ENCODE peak calls at places on chromosomes 13 and 19, in seven cellular contexts. C is prostate gland, S is heart left ventricle, R is cardiac muscle cell, I is iPS DF 6.9, G is A673, H is mammary epithelial cell. L is an unnamed sample. For H3K4me1, the result is how much of the 10 kb centered on the place peaks cover.

GRCh38 chr13:79149210-79149609 is 256.8 kb downstream of the RBM26 start:
- DNase-seq in C (no peak), S (no peak), R (no peak), I (no peak), G (no peak), H (no peak), L (no peak)

GRCh38 chr19:283395-283794 is 7.8 kb downstream of the PLPP2 start:
- DNase-seq in C (no peak), S (no peak), R (no peak), I (no peak), G (no peak), H (no peak), L (no peak)

GRCh38 chr19:5828661-5829566 is 10.6 kb downstream of the FUT6 start:
- DNase-seq in C (no peak), S (peak), R (peak), I (no peak), G (peak), H (no peak), L (peak)

GRCh38 chr13:110015253-110015652 is 228.9 kb upstream of the IRS2 start:
- DNase-seq in C (peak), S (no peak), R (no peak), I (no peak), G (no peak), H (peak), L (no peak)

GRCh38 chr19:23974941-23975340 is 60.3 kb downstream of the ZNF726 start:
- DNase-seq in C (no peak), S (no peak), R (no peak), I (no peak), G (no peak), H (peak), L (no peak)

GRCh38 chr13:56424246-56424645 is 716.5 kb upstream of the PRR20A start:
- DNase-seq in C (no peak), S (no peak), R (no peak), I (no peak), G (no peak), H (peak), L (no peak)

GRCh38 chr13:73404581-73404980 is 345.8 kb downstream of the KLF5 start:
- DNase-seq in C (no peak), S (no peak), R (no peak), I (no peak), G (no peak), H (no peak), L (no peak)

GRCh38 chr19:53881482-53882390 is at the start of gene PRKCG:
- DNase-seq in C (no peak), S (peak), R (peak), I (no peak), G (peak), H (peak), L (peak)

GRCh38 chr19:677601-678380 is 1.6 kb downstream of the FSTL3 start:
- DNase-seq in C (no peak), S (no peak), R (no peak), I (no peak), G (no peak), H (peak), L (no peak)

GRCh38 chr19:29263305-29264080 is 50.5 kb upstream of the UQCRFS1 start:
- DNase-seq in C (no peak), S (no peak), R (peak), I (peak), G (peak), H (peak), L (peak)

GRCh38 chr13:45381196-45381595 is 37.0 kb downstream of the SLC25A30 start:
- DNase-seq in C (no peak), S (no peak), R (no peak), I (no peak), G (no peak), H (no peak), L (no peak)

GRCh38 chr19:46898731-46899130 is 37.9 kb downstream of the ARHGAP35 start:
- DNase-seq in C (no peak), S (peak), R (peak), I (no peak), G (no peak), H (peak), L (no peak)

GRCh38 chr19:35468637-35469036 is 20.6 kb downstream of the FFAR2 start:
- DNase-seq in C (peak), S (no peak), R (peak), I (peak), G (peak), H (peak), L (peak)

GRCh38 chr13:113651511-113652403 is 6.2 kb downstream of the ATP4B start:
- DNase-seq in C (no peak), S (peak), R (no peak), I (no peak), G (no peak), H (no peak), L (peak)

GRCh38 chr13:91212229-91212628 is 135.3 kb upstream of the MIR17HG start:
- DNase-seq in C (no peak), S (no peak), R (no peak), I (no peak), G (no peak), H (no peak), L (no peak)

GRCh38 chr19:32373614-32374295 is 28.3 kb downstream of the ZNF507 start:
- DNase-seq in C (peak), S (peak), R (peak), I (no peak), G (peak), H (peak), L (peak)

GRCh38 chr13:101397742-101398141 is 18.6 kb downstream of the NALCN start:
- DNase-seq in C (no peak), S (no peak), R (no peak), I (no peak), G (no peak), H (peak), L (no peak)

GRCh38 chr19:48754950-48755645 is at the start of gene FGF21:
- DNase-seq in C (no peak), S (no peak), R (no peak), I (no peak), G (no peak), H (no peak), L (no peak)

GRCh38 chr19:677201-677600 is 1.0 kb downstream of the FSTL3 start:
- DNase-seq in C (no peak), S (peak), R (no peak), I (no peak), G (peak), H (peak), L (peak)

GRCh38 chr19:42253245-42254082 is 1.5 kb downstream of the ERF start:
- DNase-seq in C (no peak), S (peak), R (peak), I (no peak), G (peak), H (peak), L (peak)

GRCh38 chr19:4059493-4059880 is 7.2 kb downstream of the ZBTB7A start:
- DNase-seq in C (no peak), S (no peak), R (no peak), I (no peak), G (no peak), H (no peak), L (no peak)

GRCh38 chr13:75359266-75359665 is 122.7 kb downstream of the TBC1D4 start:
- DNase-seq in C (no peak), S (no peak), R (no peak), I (peak), G (no peak), H (peak), L (peak)

GRCh38 chr13:44719857-44720671 is 143.9 kb upstream of the TSC22D1 start:
- DNase-seq in C (no peak), S (no peak), R (no peak), I (no peak), G (no peak), H (no peak), L (peak)

GRCh38 chr13:94978516-94978915 is 266.2 kb upstream of the SOX21 start:
- DNase-seq in C (no peak), S (no peak), R (no peak), I (no peak), G (no peak), H (no peak), L (no peak)
- H3K4me1 ChIP-seq in C (under half), S (under half), R (under half), I (under half), G (under half), H (under half), L (under half)

GRCh38 chr13:97275265-97275664 is 53.1 kb downstream of the MBNL2 start:
- DNase-seq in C (no peak), S (peak), R (no peak), I (no peak), G (peak), H (peak), L (no peak)
- H3K4me3 ChIP-seq in C (no peak), S (no peak), R (no peak), I (no peak), G (no peak), H (no peak), L (no peak)

GRCh38 chr19:52191951-52192350 is 2.1 kb downstream of the PPP2R1A start:
- DNase-seq in C (no peak), S (peak), R (peak), I (no peak), G (no peak), H (no peak), L (no peak)
- H3K4me1 ChIP-seq in C (under half), S (half or more), R (under half), I (under half), G (under half), H (under half), L (under half)

DNA sequence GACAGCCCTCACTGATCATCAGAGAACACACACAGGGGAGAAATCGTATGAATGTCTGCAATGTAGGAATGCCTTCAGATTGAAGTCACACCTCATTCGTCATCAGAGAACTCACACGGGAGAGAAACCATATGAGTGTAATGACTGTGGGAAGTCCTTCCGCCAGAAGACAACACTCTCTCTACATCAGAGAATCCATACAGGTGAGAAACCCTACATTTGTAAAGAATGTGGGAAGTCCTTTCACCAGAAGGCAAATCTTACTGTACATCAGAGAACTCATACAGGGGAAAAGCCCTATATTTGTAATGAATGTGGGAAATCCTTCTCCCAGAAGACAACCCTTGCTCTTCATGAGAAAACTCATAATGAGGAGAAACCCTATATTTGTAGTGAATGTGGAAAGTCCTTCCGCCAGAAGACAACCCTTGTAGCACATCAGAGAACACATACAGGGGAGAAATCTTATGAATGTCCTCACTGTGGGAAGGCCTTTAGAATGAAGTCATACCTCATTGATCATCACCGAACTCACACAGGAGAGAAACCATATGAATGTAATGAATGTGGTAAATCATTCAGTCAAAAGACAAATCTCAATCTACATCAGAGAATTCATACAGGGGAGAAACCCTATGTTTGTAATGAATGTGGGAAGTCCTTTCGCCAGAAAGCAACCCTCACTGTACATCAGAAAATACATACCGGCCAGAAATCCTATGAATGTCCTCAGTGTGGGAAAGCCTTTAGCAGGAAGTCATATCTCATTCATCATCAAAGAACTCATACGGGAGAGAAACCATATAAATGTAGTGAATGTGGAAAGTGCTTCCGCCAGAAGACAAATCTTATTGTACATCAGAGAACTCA is 32.5 kb downstream of the ZNF567 start:
- DNase-seq in C (no peak), S (no peak), R (no peak), I (no peak), G (no peak), H (peak), L (peak)
- H3K4me3 ChIP-seq in C (no peak), S (no peak), R (no peak), I (no peak), G (no peak), H (no peak), L (no peak)

GRCh38 chr13:99071666-99072065 is 93.8 kb upstream of the DOCK9 start:
- DNase-seq in C (no peak), S (no peak), R (no peak), I (no peak), G (no peak), H (no peak), L (no peak)

GRCh38 chr13:99074693-99075092 is 96.8 kb upstream of the DOCK9 start:
- DNase-seq in C (no peak), S (no peak), R (no peak), I (no peak), G (no peak), H (no peak), L (no peak)

GRCh38 chr13:99072356-99072755 is 94.5 kb upstream of the DOCK9 start:
- DNase-seq in C (no peak), S (no peak), R (no peak), I (no peak), G (no peak), H (no peak), L (no peak)

GRCh38 chr13:99071211-99071610 is 93.3 kb upstream of the DOCK9 start:
- DNase-seq in C (no peak), S (no peak), R (no peak), I (no peak), G (no peak), H (no peak), L (no peak)

GRCh38 chr13:99072941-99073340 is 95.1 kb upstream of the DOCK9 start:
- DNase-seq in C (no peak), S (no peak), R (no peak), I (no peak), G (no peak), H (no peak), L (no peak)
- H3K4me1 ChIP-seq in C (under half), S (under half), R (under half), I (under half), G (under half), H (under half), L (under half)

L was measured in SJCRH30.